ENCODE peak calls at places on chromosome 1, in seven cellular contexts. B, R, X, P, F, E and T are unnamed samples.

GRCh38 chr1:232568331-232568852 is 61.5 kb downstream of the SIPA1L2 start:
- DNase-seq in R (no peak), E (no peak), X (peak; percentile 35), F (no peak), P (no peak), B (no peak), T (no peak)

GRCh38 chr1:184860985-184861754 is 106.5 kb upstream of the EDEM3 start:
- DNase-seq in B (peak; percentile 74), P (no peak), R (no peak), X (no peak), F (no peak), E (no peak), T (no peak)

GRCh38 chr1:160638926-160639325 is 7.9 kb downstream of the SLAMF1 start:
- DNase-seq in X (no peak), P (no peak), B (no peak), E (no peak), F (no peak), R (no peak), T (no peak)

GRCh38 chr1:16082283-16083038 is 9.0 kb upstream of the FAM131C start:
- DNase-seq in R (peak; percentile 88), E (no peak), P (no peak), X (peak; percentile 51), B (no peak), F (peak; percentile 72), T (peak; percentile 68)

GRCh38 chr1:93677729-93678128 is 3.9 kb downstream of the BCAR3 start:
- DNase-seq in X (no peak), P (no peak), E (no peak), B (no peak), F (no peak), R (no peak), T (no peak)

GRCh38 chr1:58870298-58870676 is 86.4 kb upstream of the JUN start:
- DNase-seq in P (no peak), E (no peak), X (no peak), R (no peak), B (no peak), F (no peak), T (no peak)

GRCh38 chr1:17759114-17759513 is 4.0 kb downstream of the ACTL8 start:
- DNase-seq in E (no peak), X (no peak), B (no peak), R (peak; percentile 27), F (no peak), P (no peak), T (no peak)

GRCh38 chr1:113931456-113931855 is 2.3 kb downstream of the HIPK1 start:
- DNase-seq in X (peak; percentile 45), P (no peak), R (no peak), E (no peak), F (peak; percentile 57), B (no peak), T (peak; percentile 84)

GRCh38 chr1:227545361-227545760 is 18.0 kb upstream of the ZNF678 start:
- DNase-seq in X (no peak), P (no peak), R (no peak), F (no peak), B (no peak), E (no peak), T (no peak)

GRCh38 chr1:240562111-240562590 is 49.8 kb downstream of the GREM2 start:
- DNase-seq in E (no peak), F (peak; percentile 7), B (no peak), P (no peak), R (peak; percentile 14), X (no peak), T (peak; percentile 23)

GRCh38 chr1:87024936-87025537 is 110.6 kb downstream of the HS2ST1 start:
- DNase-seq in P (no peak), F (peak; percentile 60), B (no peak), E (no peak), R (peak; percentile 69), X (peak; percentile 55), T (peak; percentile 64)

GRCh38 chr1:233904979-233905415 is 521 bp downstream of the SLC35F3 start:
- DNase-seq in R (no peak), F (no peak), P (no peak), E (no peak), B (no peak), X (no peak), T (no peak)

GRCh38 chr1:112576240-112576639 is 42.7 kb downstream of the ST7L start:
- DNase-seq in R (no peak), X (no peak), P (no peak), E (no peak), F (no peak), B (no peak), T (no peak)

GRCh38 chr1:228850141-228851100 is 115.1 kb downstream of the RHOU start:
- DNase-seq in E (peak; percentile 49), B (no peak), F (no peak), R (no peak), X (no peak), P (no peak), T (no peak)

GRCh38 chr1:31934706-31935629 is 3.2 kb downstream of the PTP4A2 start:
- DNase-seq in P (no peak), E (no peak), R (no peak), F (peak; percentile 60), B (no peak), X (peak; percentile 77), T (peak; percentile 65)

GRCh38 chr1:225813250-225813964 is 3.5 kb downstream of the EPHX1 start:
- DNase-seq in P (no peak), R (peak; percentile 34), E (peak; percentile 89), B (no peak), F (peak; percentile 70), X (peak; percentile 81), T (peak; percentile 96)

GRCh38 chr1:97174039-97174704 is 452.6 kb downstream of the PTBP2 start:
- DNase-seq in F (peak; percentile 7), B (no peak), P (peak; percentile 26), E (no peak), X (no peak), R (no peak), T (no peak)

GRCh38 chr1:64280001-64280400 is 76.6 kb downstream of the UBE2U start:
- DNase-seq in R (no peak), P (no peak), E (no peak), B (no peak), X (peak; percentile 97), F (no peak), T (no peak)

GRCh38 chr1:202310071-202310725 is 31.5 kb downstream of the UBE2T start:
- DNase-seq in X (no peak), F (no peak), R (no peak), P (no peak), E (no peak), B (no peak), T (no peak)

GRCh38 chr1:50368179-50369007 is 54.9 kb downstream of the DMRTA2 start:
- DNase-seq in R (peak; percentile 86), E (no peak), F (peak; percentile 27), X (no peak), B (no peak), P (no peak), T (peak; percentile 25)

DNA sequence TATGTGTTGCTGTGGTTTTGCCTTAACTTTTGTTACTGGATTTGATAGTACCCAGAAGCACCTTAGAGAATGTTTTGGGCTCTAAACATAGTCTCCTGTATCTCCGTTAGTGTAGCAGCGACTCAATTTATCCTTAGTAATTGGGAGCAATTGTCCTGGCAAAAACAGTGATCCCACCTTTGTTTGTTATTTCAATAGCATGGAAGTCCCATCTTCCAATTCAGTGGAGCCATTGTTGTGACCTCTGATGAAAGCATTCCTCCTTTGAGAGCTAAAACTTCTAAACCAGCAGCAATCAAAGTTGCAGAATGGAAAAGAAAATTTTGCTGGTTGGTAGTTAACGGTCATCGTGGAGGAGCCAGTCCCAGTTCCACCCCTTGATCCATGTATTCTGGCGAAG is 34.7 kb downstream of the RTCA start:
- DNase-seq in E (no peak), B (no peak), X (no peak), R (no peak), F (no peak), P (no peak), T (no peak)
- H3K4me3 ChIP-seq in E (no peak overlapping the region), B (no peak overlapping the region), X (no peak overlapping the region), R (no peak overlapping the region), F (no peak overlapping the region), P (no peak overlapping the region), T (no peak overlapping the region)

GRCh38 chr1:162233937-162234336 is 142.7 kb downstream of the SPATA46 start:
- DNase-seq in F (no peak), X (no peak), E (no peak), P (no peak), B (no peak), R (no peak), T (no peak)
- H3K4me3 ChIP-seq in F (no peak overlapping the region), X (no peak overlapping the region), E (no peak overlapping the region), P (no peak overlapping the region), B (no peak overlapping the region), R (no peak overlapping the region), T (no peak overlapping the region)

GRCh38 chr1:157044326-157044725 is 1.2 kb downstream of the ARHGEF11 start:
- DNase-seq in E (no peak), B (no peak), F (no peak), X (no peak), P (no peak), R (peak; percentile 13), T (no peak)

GRCh38 chr1:157043685-157044084 is 1.9 kb downstream of the ARHGEF11 start:
- DNase-seq in E (no peak), X (no peak), F (no peak), P (no peak), B (no peak), R (no peak), T (no peak)

GRCh38 chr1:157045251-157046218 is at the start of gene ARHGEF11:
- DNase-seq in R (peak; percentile 93), P (peak; percentile 79), E (peak; percentile 95), X (peak; percentile 66), B (peak; percentile 85), F (peak; percentile 88), T (peak; percentile 88)

GRCh38 chr1:157040802-157041201 is 4.7 kb downstream of the ARHGEF11 start:
- DNase-seq in F (peak; percentile 74), X (no peak), B (no peak), R (no peak), E (no peak), P (no peak), T (peak; percentile 89)

DNA sequence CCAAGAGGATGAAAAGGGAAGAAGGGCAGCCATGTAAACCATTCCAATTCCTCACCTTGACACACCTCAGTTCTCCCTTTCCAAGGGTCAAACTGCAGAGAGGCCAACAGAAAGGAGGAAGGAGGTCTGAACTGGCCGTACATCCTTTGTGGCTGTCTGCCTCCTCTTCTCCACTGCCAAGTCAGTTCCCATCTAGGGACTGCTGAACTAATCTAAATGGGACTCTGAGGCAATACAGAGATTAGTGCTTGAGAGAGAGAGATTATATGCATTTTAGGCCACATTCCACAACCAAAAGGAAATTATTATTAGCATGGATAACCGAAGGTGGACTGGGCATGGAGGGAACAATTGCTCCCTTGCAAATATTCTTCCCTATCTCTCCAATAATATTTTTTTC is 2.7 kb downstream of the ARHGEF11 start:
- DNase-seq in F (peak; percentile 34), R (no peak), B (no peak), X (no peak), E (no peak), P (no peak), T (no peak)
- H3K4me3 ChIP-seq in F (peak overlapping the region; percentile 87), R (peak overlapping the region; percentile 66), B (peak overlapping the region; percentile 59), X (no peak overlapping the region), E (peak overlapping the region; percentile 69), P (peak overlapping the region; percentile 74), T (peak overlapping the region; percentile 75)

DNA sequence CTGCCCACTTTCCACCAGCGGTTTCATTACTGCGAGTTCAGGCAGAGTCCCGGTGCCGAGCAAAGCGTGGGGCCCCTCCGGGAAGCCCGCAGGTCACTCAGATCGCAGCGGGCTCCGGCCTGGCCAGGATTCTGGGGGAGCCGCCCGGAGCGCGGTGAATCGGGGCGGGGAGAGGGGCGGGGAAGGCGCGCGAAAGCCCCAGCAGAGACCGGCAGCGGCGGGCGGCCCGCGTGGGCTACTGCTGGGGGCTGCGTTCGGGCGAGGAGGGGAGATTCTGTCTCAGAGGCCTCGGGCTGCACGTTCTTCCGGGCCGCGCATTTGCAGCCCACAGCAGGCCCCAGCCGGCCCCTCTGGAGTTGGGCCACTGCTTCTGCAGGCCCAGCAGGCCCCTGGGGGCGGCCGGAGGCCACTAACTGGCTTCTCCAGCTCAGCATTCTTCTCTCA is 64.7 kb downstream of the SCCPDH start:
- DNase-seq in F (peak; percentile 24), R (peak; percentile 59), P (no peak), X (no peak), E (no peak), B (no peak), T (peak; percentile 32)
- H3K4me3 ChIP-seq in F (no peak overlapping the region), R (peak overlapping the region; percentile 38), P (peak overlapping the region; percentile 41), X (peak overlapping the region; percentile 12), E (peak overlapping the region; percentile 51), B (peak overlapping the region; percentile 51), T (peak overlapping the region; percentile 47)